ENCODE peak calls at places on chromosomes 1 and 21, in six cellular contexts. D is HCT116, B is K562, H is HL-60, W is GM12878, P is Panc1. C is an unnamed sample.
A peak's percentile ranks its signal among the peaks of the same experiment; 100 is the strongest.

GRCh38 chr1:201312298-201312697 is 29.0 kb downstream of the PKP1 start:
- DNase-seq in D (no peak), P (no peak), B (no peak), H (no peak), W (no peak), C (no peak)

GRCh38 chr1:45929257-45929687 is 125.9 kb downstream of the MAST2 start:
- DNase-seq in W (no peak), D (peak; percentile 92), B (peak; percentile 54), P (peak; percentile 55), H (peak; percentile 18), C (peak; percentile 50)

GRCh38 chr1:77975386-77975785 is 3.5 kb downstream of the FUBP1 start:
- DNase-seq in H (no peak), W (no peak), B (no peak), P (no peak), D (no peak), C (no peak)

GRCh38 chr1:151013518-151013917 is 5.3 kb downstream of the PRUNE1 start:
- DNase-seq in H (no peak), W (no peak), D (no peak), P (no peak), B (peak; percentile 61), C (no peak)

GRCh38 chr1:45815667-45816458 is 12.5 kb downstream of the MAST2 start:
- DNase-seq in W (no peak), H (no peak), P (no peak), B (no peak), D (no peak), C (no peak)

GRCh38 chr1:228869312-228869824 is 134.1 kb downstream of the RHOU start:
- DNase-seq in P (no peak), D (no peak), H (no peak), W (no peak), B (no peak), C (no peak)

GRCh38 chr1:152111515-152111968 is 3.7 kb downstream of the TCHH start:
- DNase-seq in H (peak; percentile 57), W (no peak), P (no peak), B (no peak), D (no peak), C (peak; percentile 77)

GRCh38 chr1:3000671-3001470 is 20.4 kb upstream of the ACTRT2 start:
- DNase-seq in W (no peak), D (no peak), H (no peak), B (no peak), P (no peak), C (no peak)

GRCh38 chr21:45424854-45425795 is 20.2 kb downstream of the COL18A1 start:
- DNase-seq in D (no peak), H (no peak), P (no peak), B (no peak), W (no peak), C (no peak)

GRCh38 chr21:33291686-33292085 is 25.5 kb downstream of the IL10RB start:
- DNase-seq in H (no peak), B (no peak), P (no peak), W (no peak), D (no peak), C (no peak)
- TF ChIP-seq POLR2AphosphoS5 in H (no peak), B (no peak), P (no peak), W (no peak), D (no peak), C (no peak)

DNA sequence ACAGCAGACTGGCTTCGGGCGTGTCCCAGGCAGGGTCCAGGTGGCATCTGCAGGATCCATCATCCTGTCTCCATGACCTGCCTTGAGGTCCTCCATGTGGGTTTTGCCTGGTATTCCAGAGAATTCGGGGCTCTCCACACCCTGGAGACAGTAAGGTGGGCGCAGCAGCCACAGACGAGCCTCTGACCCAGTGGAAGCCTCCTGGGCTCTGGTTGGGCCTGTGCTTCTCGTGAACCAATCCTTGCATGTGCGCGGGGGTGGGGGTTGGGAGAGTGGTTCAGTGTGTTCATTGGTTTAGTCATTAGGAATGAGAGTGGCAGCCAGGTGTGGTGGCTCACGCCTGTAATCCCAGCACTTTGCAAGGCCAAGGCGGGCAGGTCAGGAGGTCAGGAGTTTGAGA is 32.1 kb upstream of the TNFRSF1B start:
- DNase-seq in B (no peak), H (no peak), D (no peak), W (no peak), P (no peak), C (no peak)
- TF ChIP-seq REST in B (no peak), H (no peak), D (no peak), W (no peak), P (no peak), C (no peak)

DNA sequence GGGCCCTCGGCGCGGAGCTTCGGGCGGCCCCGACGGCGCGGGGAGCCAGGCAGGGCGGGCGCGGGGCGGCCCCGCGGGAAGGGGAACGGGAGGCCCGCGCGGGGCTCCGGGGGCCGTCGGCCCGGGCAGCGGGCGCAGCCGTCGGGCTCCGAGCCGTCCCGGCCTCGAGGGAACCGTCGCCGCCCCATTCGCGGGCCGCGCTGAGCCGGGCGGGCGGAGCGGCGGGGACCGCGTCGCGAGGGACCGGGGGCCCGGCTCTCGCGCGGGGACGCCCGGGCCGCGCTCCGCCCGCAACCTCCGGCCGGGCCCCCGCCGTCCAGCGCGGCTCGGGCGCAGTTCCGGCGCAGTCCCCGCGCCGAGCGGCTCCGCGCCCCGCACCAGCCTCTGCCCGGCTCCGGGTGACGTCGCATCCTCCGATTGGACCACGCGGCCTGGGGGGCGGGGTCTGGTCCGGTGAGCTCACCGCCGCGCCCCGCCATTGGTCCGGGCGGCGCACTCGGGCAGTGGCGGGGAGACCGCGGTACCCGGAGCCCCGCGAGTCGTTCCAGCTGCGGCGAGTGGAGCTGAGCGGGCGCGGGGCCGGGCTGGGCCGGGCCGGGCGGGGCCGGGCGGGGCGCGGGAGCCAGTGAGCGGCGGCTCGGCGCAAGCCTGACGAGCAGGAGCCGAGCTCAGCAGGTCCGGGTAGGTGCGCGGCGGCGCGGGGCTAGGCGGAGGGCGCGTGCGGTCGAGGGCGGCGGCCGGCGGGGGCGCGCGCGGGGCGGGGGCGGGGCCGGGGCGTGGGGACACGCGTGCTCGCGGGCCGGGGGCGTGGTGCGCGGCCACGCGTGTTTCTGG is 66.7 kb upstream of the VAMP3 start:
- DNase-seq in D (peak; percentile 77), W (no peak), P (no peak), H (peak; percentile 80), B (peak; percentile 100), C (peak; percentile 96)
- H3K4me3 ChIP-seq in D (peak overlapping the region; percentile 72), W (no peak overlapping the region), P (peak overlapping the region; percentile 40), H (peak overlapping the region; percentile 27), B (peak overlapping the region; percentile 34), C (peak overlapping the region; percentile 48)

GRCh38 chr1:17674707-17675505 is 80.2 kb upstream of the ACTL8 start:
- DNase-seq in P (no peak), H (peak; percentile 3), W (no peak), B (no peak), D (no peak), C (no peak)

GRCh38 chr1:17673335-17674075 is 81.6 kb upstream of the ACTL8 start:
- DNase-seq in H (peak; percentile 14), B (no peak), D (no peak), P (no peak), W (no peak), C (no peak)

GRCh38 chr1:17678011-17678410 is 77.1 kb upstream of the ACTL8 start:
- DNase-seq in P (no peak), B (no peak), W (no peak), H (no peak), D (no peak), C (no peak)

GRCh38 chr1:17675681-17676243 is 79.4 kb upstream of the ACTL8 start:
- DNase-seq in B (no peak), W (no peak), P (no peak), D (no peak), H (no peak), C (no peak)

GRCh38 chr1:17676387-17677060 is 78.6 kb upstream of the ACTL8 start:
- DNase-seq in P (no peak), W (no peak), H (no peak), D (no peak), B (no peak), C (no peak)
- TF ChIP-seq POLR2AphosphoS5 in P (no peak), W (no peak), H (no peak), D (no peak), B (no peak), C (no peak)

C was measured in GM23338.